ENCODE peak calls at places on chromosome 10, in seven cellular contexts. C, E, M, S, T, H and D are unnamed samples.

GRCh38 chr10:78860260-78860914 is 208.4 kb upstream of the ZMIZ1 start:
- DNase-seq in C (no peak), E (no peak), M (no peak), S (no peak), T (no peak), H (no peak), D (no peak)

GRCh38 chr10:119281581-119282071 is 74.3 kb downstream of the GRK5 start:
- DNase-seq in C (peak), E (no peak), M (peak), S (peak), T (no peak), H (peak), D (no peak)

GRCh38 chr10:125057158-125058001 is 103.0 kb downstream of the CTBP2 start:
- DNase-seq in C (peak), E (no peak), M (peak), S (peak), T (peak), H (no peak), D (peak)

GRCh38 chr10:33703897-33704825 is 369.7 kb upstream of the NRP1 start:
- DNase-seq in C (no peak), E (no peak), M (no peak), S (no peak), T (peak), H (no peak), D (no peak)

GRCh38 chr10:89663144-89663543 is 18.1 kb upstream of the PANK1 start:
- DNase-seq in C (no peak), E (no peak), M (peak), S (no peak), T (no peak), H (no peak), D (no peak)

GRCh38 chr10:114320249-114321116 is 81.4 kb downstream of the VWA2 start:
- DNase-seq in C (peak), E (peak), M (no peak), S (no peak), T (no peak), H (no peak), D (no peak)

GRCh38 chr10:86225098-86225782 is 141.4 kb downstream of the GRID1 start:
- DNase-seq in C (no peak), E (peak), M (no peak), S (no peak), T (peak), H (no peak), D (peak)

GRCh38 chr10:92045641-92046106 is 122.1 kb downstream of the BTAF1 start:
- DNase-seq in C (no peak), E (no peak), M (no peak), S (no peak), T (no peak), H (no peak), D (no peak)

GRCh38 chr10:58464956-58465355 is 47.7 kb upstream of the BICC1 start:
- DNase-seq in C (no peak), E (no peak), M (no peak), S (no peak), T (no peak), H (no peak), D (no peak)

GRCh38 chr10:4088354-4089066 is 303.5 kb upstream of the KLF6 start:
- DNase-seq in C (no peak), E (no peak), M (no peak), S (no peak), T (no peak), H (no peak), D (no peak)

GRCh38 chr10:124791378-124792348 is at the start of gene EEF1AKMT2:
- DNase-seq in C (peak), E (peak), M (peak), S (peak), T (peak), H (peak), D (peak)

GRCh38 chr10:84138478-84139125 is 707 bp upstream of the GHITM start:
- DNase-seq in C (no peak), E (peak), M (no peak), S (peak), T (peak), H (peak), D (no peak)

GRCh38 chr10:35307297-35307696 is 29.0 kb upstream of the CCNY start:
- DNase-seq in C (no peak), E (peak), M (no peak), S (no peak), T (peak), H (no peak), D (no peak)

GRCh38 chr10:57008189-57008588 is 647.1 kb upstream of the ZWINT start:
- DNase-seq in C (no peak), E (no peak), M (no peak), S (no peak), T (no peak), H (no peak), D (no peak)

GRCh38 chr10:14185501-14186045 is 145.2 kb downstream of the FRMD4A start:
- DNase-seq in C (no peak), E (peak), M (no peak), S (no peak), T (peak), H (no peak), D (peak)

GRCh38 chr10:1116696-1117254 is 60.6 kb downstream of the WDR37 start:
- DNase-seq in C (no peak), E (no peak), M (no peak), S (no peak), T (no peak), H (no peak), D (no peak)

GRCh38 chr10:74177140-74177677 is 26.2 kb downstream of the ADK start:
- DNase-seq in C (peak), E (peak), M (no peak), S (peak), T (peak), H (peak), D (peak)

GRCh38 chr10:129332476-129332875 is 134.6 kb upstream of the MGMT start:
- DNase-seq in C (no peak), E (peak), M (no peak), S (no peak), T (peak), H (no peak), D (peak)

GRCh38 chr10:45278860-45279498 is 36.4 kb downstream of the OR13A1 start:
- DNase-seq in C (no peak), E (no peak), M (no peak), S (no peak), T (no peak), H (no peak), D (no peak)

GRCh38 chr10:43250625-43250924 is 16.3 kb downstream of the RASGEF1A start:
- DNase-seq in C (no peak), E (no peak), M (no peak), S (no peak), T (no peak), H (peak), D (no peak)

GRCh38 chr10:77842652-77843212 is 83.8 kb downstream of the DLG5 start:
- DNase-seq in C (no peak), E (no peak), M (no peak), S (no peak), T (no peak), H (no peak), D (no peak)

GRCh38 chr10:63547628-63548356 is 26.6 kb downstream of the REEP3 start:
- DNase-seq in C (no peak), E (no peak), M (no peak), S (no peak), T (peak), H (no peak), D (no peak)

GRCh38 chr10:80320377-80320776 is 30.9 kb upstream of the MAT1A start:
- DNase-seq in C (no peak), E (no peak), M (no peak), S (no peak), T (no peak), H (no peak), D (no peak)

GRCh38 chr10:102752934-102753664 is 9.4 kb downstream of the WBP1L start:
- DNase-seq in C (no peak), E (peak), M (peak), S (peak), T (peak), H (no peak), D (peak)

GRCh38 chr10:121819049-121819448 is 108.8 kb downstream of the ATE1 start:
- DNase-seq in C (no peak), E (no peak), M (no peak), S (no peak), T (peak), H (no peak), D (no peak)

GRCh38 chr10:6494934-6495592 is 85.0 kb downstream of the PRKCQ start:
- DNase-seq in C (no peak), E (no peak), M (no peak), S (no peak), T (no peak), H (no peak), D (no peak)

GRCh38 chr10:122374859-122375721 is 582 bp downstream of the PLEKHA1 start:
- DNase-seq in C (peak), E (peak), M (no peak), S (peak), T (peak), H (peak), D (peak)

GRCh38 chr10:113007343-113007771 is 57.3 kb downstream of the TCF7L2 start:
- DNase-seq in C (no peak), E (no peak), M (no peak), S (no peak), T (no peak), H (no peak), D (no peak)

GRCh38 chr10:77907900-77908717 is 18.4 kb downstream of the DLG5 start:
- DNase-seq in C (no peak), E (peak), M (no peak), S (no peak), T (no peak), H (no peak), D (peak)

GRCh38 chr10:117364121-117364960 is 10.9 kb downstream of the PDZD8 start:
- DNase-seq in C (no peak), E (peak), M (no peak), S (no peak), T (peak), H (no peak), D (no peak)

GRCh38 chr10:1316107-1316805 is 260.1 kb downstream of the WDR37 start:
- DNase-seq in C (no peak), E (no peak), M (no peak), S (no peak), T (no peak), H (no peak), D (no peak)

GRCh38 chr10:67943917-67944316 is 59.5 kb downstream of the SIRT1 start:
- DNase-seq in C (no peak), E (no peak), M (no peak), S (no peak), T (no peak), H (no peak), D (no peak)

GRCh38 chr10:119259345-119259744 is 52.0 kb downstream of the GRK5 start:
- DNase-seq in C (no peak), E (no peak), M (no peak), S (no peak), T (no peak), H (no peak), D (no peak)

GRCh38 chr10:114987995-114988394 is 50.0 kb downstream of the TRUB1 start:
- DNase-seq in C (no peak), E (no peak), M (no peak), S (no peak), T (peak), H (no peak), D (no peak)

GRCh38 chr10:129525408-129525807 is 58.4 kb downstream of the MGMT start:
- DNase-seq in C (no peak), E (no peak), M (no peak), S (no peak), T (peak), H (no peak), D (no peak)

GRCh38 chr10:85795460-85795859 is 571.1 kb downstream of the GRID1 start:
- DNase-seq in C (no peak), E (no peak), M (no peak), S (no peak), T (no peak), H (no peak), D (no peak)

GRCh38 chr10:52031771-52032170 is 282.3 kb upstream of the DKK1 start:
- DNase-seq in C (no peak), E (no peak), M (no peak), S (no peak), T (peak), H (no peak), D (no peak)
- TF ChIP-seq POLR2A in C (no peak), E (no peak), M (no peak), S (no peak), T (no peak), H (no peak), D (no peak)

GRCh38 chr10:21249435-21249834 is 276.0 kb downstream of the SKIDA1 start:
- DNase-seq in C (no peak), E (no peak), M (no peak), S (no peak), T (no peak), H (no peak), D (no peak)

GRCh38 chr10:21246178-21246577 is 279.3 kb downstream of the SKIDA1 start:
- DNase-seq in C (no peak), E (no peak), M (no peak), S (no peak), T (no peak), H (no peak), D (no peak)

GRCh38 chr10:21242915-21243314 is 282.6 kb downstream of the SKIDA1 start:
- DNase-seq in C (no peak), E (no peak), M (no peak), S (no peak), T (no peak), H (no peak), D (no peak)

GRCh38 chr10:21243748-21244257 is 281.7 kb downstream of the SKIDA1 start:
- DNase-seq in C (no peak), E (no peak), M (no peak), S (no peak), T (no peak), H (no peak), D (no peak)

DNA sequence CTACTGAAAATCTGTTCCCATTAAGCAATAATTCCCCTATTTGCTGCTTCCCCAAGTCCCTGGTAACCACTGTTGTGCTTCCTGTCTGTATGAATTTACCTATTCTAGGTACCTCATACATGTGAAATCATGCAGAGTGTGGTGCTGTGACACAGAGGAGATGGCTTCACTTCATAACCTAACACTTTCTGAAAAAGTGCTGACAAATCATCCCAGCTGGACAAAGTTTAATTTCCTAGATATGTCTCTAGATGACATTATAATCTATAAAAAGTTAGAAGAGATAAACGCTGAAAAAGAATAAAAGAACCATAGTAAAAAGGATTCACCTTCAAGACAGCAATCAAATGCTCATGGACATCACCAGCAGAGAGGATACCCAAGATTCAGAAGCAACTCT is 277.9 kb downstream of the SKIDA1 start:
- DNase-seq in C (no peak), E (no peak), M (no peak), S (no peak), T (no peak), H (no peak), D (no peak)
- TF ChIP-seq CTCF in C (no peak), E (no peak), M (no peak), S (no peak), T (no peak), H (no peak), D (no peak)

DNA sequence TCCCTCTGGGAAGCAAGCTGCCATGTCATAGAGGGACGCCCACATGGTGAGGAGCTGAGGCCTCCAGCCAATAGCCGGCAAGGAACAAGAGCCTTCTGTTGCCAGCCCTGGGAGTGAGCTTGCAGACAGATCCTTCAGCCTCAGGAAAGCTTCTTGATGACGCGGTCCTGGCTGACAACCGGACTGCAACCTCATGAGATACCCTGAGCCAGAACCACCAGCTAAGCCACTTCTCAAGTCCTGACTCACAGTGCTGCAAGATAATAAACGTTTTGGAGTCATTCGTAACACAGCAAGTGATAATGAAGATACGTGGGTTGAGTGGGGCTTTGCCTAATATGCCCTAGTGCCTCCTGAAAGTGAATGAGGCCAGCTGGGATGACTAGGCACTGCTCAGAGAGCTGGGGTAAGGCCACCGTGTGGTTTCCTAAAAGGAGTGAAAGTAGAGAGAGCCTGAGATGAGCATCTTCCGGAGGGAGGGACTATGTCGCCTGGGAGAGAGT is 53.8 kb downstream of the PYROXD2 start:
- DNase-seq in C (peak), E (peak), M (peak), S (peak), T (peak), H (peak), D (peak)
- H3K4me3 ChIP-seq in C (no peak), E (no peak), M (peak), S (no peak), T (peak), H (no peak), D (no peak)

GRCh38 chr10:12048547-12048946 is 5.9 kb upstream of the UPF2 start:
- DNase-seq in C (no peak), E (no peak), M (no peak), S (no peak), T (no peak), H (no peak), D (no peak)

GRCh38 chr10:12042409-12042796 is 206 bp downstream of the UPF2 start:
- DNase-seq in C (no peak), E (no peak), M (no peak), S (no peak), T (peak), H (no peak), D (peak)

GRCh38 chr10:12041766-12042408 is 722 bp downstream of the UPF2 start:
- DNase-seq in C (peak), E (peak), M (no peak), S (no peak), T (peak), H (peak), D (peak)

GRCh38 chr10:12045610-12046009 is 3.0 kb upstream of the UPF2 start:
- DNase-seq in C (no peak), E (no peak), M (no peak), S (no peak), T (no peak), H (no peak), D (no peak)

GRCh38 chr10:12042797-12043651 is at the start of gene UPF2:
- DNase-seq in C (peak), E (peak), M (peak), S (peak), T (peak), H (peak), D (peak)
- TF ChIP-seq POLR2A in C (no peak), E (peak), M (no peak), S (no peak), T (no peak), H (no peak), D (peak)

GRCh38 chr10:61343781-61344180 is 109.4 kb downstream of the TMEM26 start:
- DNase-seq in C (no peak), E (no peak), M (no peak), S (no peak), T (no peak), H (no peak), D (no peak)
- TF ChIP-seq CTCF in C (no peak), E (no peak), M (no peak), S (no peak), T (no peak), H (no peak), D (no peak)

DNA sequence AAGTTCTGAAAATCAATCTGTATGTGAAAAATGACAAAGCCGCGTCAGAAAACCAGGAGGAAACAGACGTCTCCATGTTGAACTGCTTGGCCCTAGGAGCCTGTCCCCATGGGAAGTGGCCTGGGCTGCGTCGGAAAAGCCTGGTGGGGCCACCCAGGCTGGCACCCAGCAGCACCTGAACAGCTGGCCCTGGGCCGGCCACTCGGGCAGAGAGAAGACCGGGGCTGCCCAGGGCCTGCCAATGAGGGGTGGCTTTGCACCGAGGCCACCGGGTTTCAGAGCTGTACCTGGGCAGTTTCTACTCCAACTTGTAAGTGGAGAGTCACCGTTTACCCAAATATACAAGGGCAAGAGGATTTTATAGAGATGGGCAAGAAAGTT is 1.1 kb upstream of the FUOM start:
- DNase-seq in C (no peak), E (no peak), M (no peak), S (no peak), T (no peak), H (no peak), D (no peak)
- H3K4me3 ChIP-seq in C (no peak), E (no peak), M (no peak), S (no peak), T (no peak), H (no peak), D (no peak)

GRCh38 chr10:97399843-97400545 is 1.1 kb downstream of the RRP12 start:
- DNase-seq in C (peak), E (peak), M (peak), S (peak), T (peak), H (peak), D (peak)

GRCh38 chr10:97401455-97401919 is 347 bp upstream of the RRP12 start:
- DNase-seq in C (no peak), E (no peak), M (no peak), S (no peak), T (no peak), H (no peak), D (no peak)

GRCh38 chr10:97404044-97404443 is 2.9 kb upstream of the RRP12 start:
- DNase-seq in C (no peak), E (no peak), M (no peak), S (no peak), T (no peak), H (no peak), D (no peak)

GRCh38 chr10:97396056-97396455 is 5.1 kb downstream of the RRP12 start:
- DNase-seq in C (no peak), E (no peak), M (no peak), S (no peak), T (no peak), H (no peak), D (no peak)

DNA sequence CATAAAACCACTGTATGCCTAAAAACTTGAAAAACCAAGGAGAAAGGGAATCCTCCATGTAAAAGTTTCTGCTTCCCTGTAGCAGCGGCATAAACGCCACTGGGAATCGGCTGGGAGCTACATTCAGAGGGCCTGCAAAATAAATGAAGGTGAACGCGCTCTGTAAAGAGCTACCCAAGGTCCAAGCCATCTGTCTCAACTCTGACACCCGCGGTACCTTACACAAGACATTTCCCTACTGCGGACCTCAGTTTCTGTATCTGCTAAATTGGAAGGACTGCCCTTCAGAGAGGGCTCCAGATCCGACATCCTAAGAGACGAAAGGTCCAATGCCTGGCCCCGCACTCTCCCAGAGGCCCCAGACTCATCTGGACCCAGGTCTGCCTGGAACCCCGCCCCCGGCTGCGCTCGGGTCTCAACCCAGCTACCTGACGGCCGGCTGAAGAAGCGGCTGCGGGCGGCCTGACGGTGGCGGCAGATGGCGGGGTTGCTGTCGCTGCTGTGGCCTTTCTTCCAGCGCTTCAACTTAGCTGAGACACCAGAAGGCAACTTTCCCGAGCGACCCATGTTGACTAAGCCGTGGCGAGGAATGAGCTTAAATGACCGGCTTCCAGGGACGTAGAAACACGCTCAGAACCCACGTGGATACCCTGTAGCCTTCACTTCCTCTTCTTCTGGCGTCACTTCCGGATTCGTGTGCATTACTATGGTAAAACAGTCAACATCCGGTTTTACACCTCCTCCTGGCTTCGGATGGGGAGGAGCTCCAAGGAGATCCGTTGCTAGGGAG is at the start of gene RRP12:
- DNase-seq in C (peak), E (peak), M (peak), S (peak), T (peak), H (peak), D (peak)
- TF ChIP-seq POLR2A in C (no peak), E (peak), M (peak), S (peak), T (peak), H (no peak), D (peak)